ENCODE peak calls at places on chromosomes 13 and 19, in eight cellular contexts. C is A549; K is RPMI8226; Q is effector memory CD8-positive, alpha-beta T cell; U is effector memory CD4-positive, alpha-beta T cell; Z is amygdala; A is neural crest cell; V is amniotic stem cell. M is an unnamed sample.

GRCh38 chr13:41543664-41544300 is 86.4 kb downstream of the RGCC start:
- DNase-seq in Z (no peak), A (no peak), U (no peak), Q (no peak), K (no peak), C (no peak), V (no peak), M (no peak)

GRCh38 chr13:20340759-20341161 is 108.6 kb upstream of the GJB6 start:
- DNase-seq in Z (no peak), A (no peak), U (no peak), Q (no peak), V (no peak), K (no peak), C (no peak), M (no peak)

GRCh38 chr13:106919638-106920037 is 351.7 kb upstream of the ARGLU1 start:
- DNase-seq in C (no peak), A (peak; percentile 34), V (no peak), U (no peak), K (no peak), Z (no peak), Q (no peak), M (no peak)

GRCh38 chr19:51586799-51587198 is 15.7 kb downstream of the ZNF175 start:
- DNase-seq in V (no peak), Q (no peak), C (no peak), Z (no peak), A (no peak), U (no peak), K (no peak), M (no peak)

GRCh38 chr13:87123987-87124784 is 547.0 kb upstream of the SLITRK5 start:
- DNase-seq in A (no peak), Z (no peak), Q (no peak), V (no peak), K (no peak), U (no peak), C (peak; percentile 62), M (no peak)

GRCh38 chr19:44925114-44925891 is 10.9 kb downstream of the APOC1 start:
- DNase-seq in Q (no peak), V (no peak), A (no peak), Z (peak; percentile 78), C (no peak), K (no peak), U (no peak), M (no peak)

GRCh38 chr19:10655457-10656312 is 1.5 kb downstream of the ILF3 start:
- DNase-seq in A (no peak), Q (no peak), V (no peak), U (no peak), Z (no peak), K (peak; percentile 41), C (peak; percentile 17), M (peak; percentile 55)

GRCh38 chr19:13015361-13016231 is 20.3 kb downstream of the NFIX start:
- DNase-seq in V (no peak), K (no peak), Q (no peak), Z (no peak), U (no peak), C (no peak), A (no peak), M (no peak)

GRCh38 chr19:48676487-48676886 is 3.7 kb upstream of the NTN5 start:
- DNase-seq in C (no peak), U (no peak), A (no peak), Z (no peak), V (no peak), Q (no peak), K (no peak), M (no peak)

GRCh38 chr19:15154002-15154612 is 46.7 kb downstream of the NOTCH3 start:
- DNase-seq in V (no peak), U (no peak), C (peak; percentile 56), A (peak; percentile 43), Q (peak; percentile 17), Z (no peak), K (peak; percentile 65), M (peak; percentile 85)

GRCh38 chr13:18998389-18998788 is 183.2 kb downstream of the TUBA3C start:
- DNase-seq in U (no peak), K (no peak), Q (no peak), Z (no peak), C (no peak), A (no peak), V (no peak), M (no peak)

GRCh38 chr13:111115841-111116500 is 861 bp downstream of the ARHGEF7 start:
- DNase-seq in Z (no peak), A (peak; percentile 44), U (no peak), V (peak; percentile 57), K (no peak), C (no peak), Q (no peak), M (no peak)

M was measured in Karpas-422.